ENCODE peak calls at places on chromosomes 11 and 22, in nine cellular contexts. One of them, this sample, is unnamed.

GRCh38 chr11:1837171-1838076 is 1.4 kb upstream of the TNNI2 start:
- DNase-seq in germinal center: peak
- DNase-seq in lower leg skin: no peak
- DNase-seq in iris pigment epithelial cell: peak
- DNase-seq in NCI-H82: peak
- DNase-seq in GF-D8: no peak
- DNase-seq in left lobe of liver: no peak
- DNase-seq in GM23248: peak
- DNase-seq in midbrain: peak
- DNase-seq in this sample: peak

GRCh38 chr11:62394825-62395538 is 23.9 kb upstream of the SCGB1A1 start:
- DNase-seq in germinal center: peak
- DNase-seq in lower leg skin: peak
- DNase-seq in iris pigment epithelial cell: peak
- DNase-seq in NCI-H82: peak
- DNase-seq in GF-D8: peak
- DNase-seq in left lobe of liver: peak
- DNase-seq in GM23248: peak
- DNase-seq in midbrain: peak
- DNase-seq in this sample: peak

GRCh38 chr11:29029452-29029851 is 921.3 kb downstream of the METTL15 start:
- DNase-seq in germinal center: no peak
- DNase-seq in lower leg skin: no peak
- DNase-seq in iris pigment epithelial cell: no peak
- DNase-seq in NCI-H82: no peak
- DNase-seq in GF-D8: no peak
- DNase-seq in left lobe of liver: no peak
- DNase-seq in GM23248: peak
- DNase-seq in midbrain: no peak
- DNase-seq in this sample: no peak

GRCh38 chr22:38129021-38129420 is 18.5 kb upstream of the BAIAP2L2 start:
- DNase-seq in germinal center: no peak
- DNase-seq in lower leg skin: no peak
- DNase-seq in iris pigment epithelial cell: no peak
- DNase-seq in NCI-H82: no peak
- DNase-seq in GF-D8: no peak
- DNase-seq in left lobe of liver: no peak
- DNase-seq in GM23248: no peak
- DNase-seq in midbrain: no peak
- DNase-seq in this sample: no peak

GRCh38 chr11:92765965-92766371 is 203.5 kb upstream of the MTNR1B start:
- DNase-seq in germinal center: no peak
- DNase-seq in lower leg skin: no peak
- DNase-seq in iris pigment epithelial cell: no peak
- DNase-seq in NCI-H82: peak
- DNase-seq in GF-D8: no peak
- DNase-seq in left lobe of liver: no peak
- DNase-seq in GM23248: peak
- DNase-seq in midbrain: no peak
- DNase-seq in this sample: no peak

GRCh38 chr22:48704335-48704734 is 1123.3 kb downstream of the BRD1 start:
- DNase-seq in germinal center: no peak
- DNase-seq in lower leg skin: no peak
- DNase-seq in iris pigment epithelial cell: no peak
- DNase-seq in NCI-H82: no peak
- DNase-seq in GF-D8: no peak
- DNase-seq in left lobe of liver: no peak
- DNase-seq in GM23248: no peak
- DNase-seq in midbrain: no peak
- DNase-seq in this sample: no peak

GRCh38 chr11:27720277-27720830 is 20.1 kb upstream of the BDNF start:
- DNase-seq in germinal center: no peak
- DNase-seq in lower leg skin: no peak
- DNase-seq in iris pigment epithelial cell: peak
- DNase-seq in NCI-H82: peak
- DNase-seq in GF-D8: no peak
- DNase-seq in left lobe of liver: no peak
- DNase-seq in GM23248: peak
- DNase-seq in midbrain: peak
- DNase-seq in this sample: no peak

GRCh38 chr11:17786824-17787525 is 52.4 kb downstream of the KCNC1 start:
- DNase-seq in germinal center: no peak
- DNase-seq in lower leg skin: no peak
- DNase-seq in iris pigment epithelial cell: peak
- DNase-seq in NCI-H82: no peak
- DNase-seq in GF-D8: no peak
- DNase-seq in left lobe of liver: no peak
- DNase-seq in GM23248: peak
- DNase-seq in midbrain: no peak
- DNase-seq in this sample: no peak

GRCh38 chr11:2208691-2209369 is 37.2 kb upstream of the TH start:
- DNase-seq in germinal center: no peak
- DNase-seq in lower leg skin: peak
- DNase-seq in iris pigment epithelial cell: no peak
- DNase-seq in NCI-H82: no peak
- DNase-seq in GF-D8: no peak
- DNase-seq in left lobe of liver: peak
- DNase-seq in GM23248: no peak
- DNase-seq in midbrain: peak
- DNase-seq in this sample: no peak

GRCh38 chr22:20159088-20159487 is 8.2 kb upstream of the CCDC188 start:
- DNase-seq in germinal center: no peak
- DNase-seq in lower leg skin: no peak
- DNase-seq in iris pigment epithelial cell: no peak
- DNase-seq in NCI-H82: peak
- DNase-seq in GF-D8: no peak
- DNase-seq in left lobe of liver: no peak
- DNase-seq in GM23248: no peak
- DNase-seq in midbrain: no peak
- DNase-seq in this sample: no peak

GRCh38 chr22:50148991-50149721 is 21.4 kb upstream of the PANX2 start:
- DNase-seq in germinal center: peak
- DNase-seq in lower leg skin: no peak
- DNase-seq in iris pigment epithelial cell: peak
- DNase-seq in NCI-H82: peak
- DNase-seq in GF-D8: peak
- DNase-seq in left lobe of liver: peak
- DNase-seq in GM23248: peak
- DNase-seq in midbrain: no peak
- DNase-seq in this sample: peak

GRCh38 chr11:114275295-114275694 is 20.9 kb upstream of the NNMT start:
- DNase-seq in germinal center: no peak
- DNase-seq in lower leg skin: no peak
- DNase-seq in iris pigment epithelial cell: no peak
- DNase-seq in NCI-H82: no peak
- DNase-seq in GF-D8: no peak
- DNase-seq in left lobe of liver: no peak
- DNase-seq in GM23248: no peak
- DNase-seq in midbrain: peak
- DNase-seq in this sample: no peak

GRCh38 chr11:96424693-96425092 is 34.9 kb downstream of the JRKL start:
- DNase-seq in germinal center: no peak
- DNase-seq in lower leg skin: no peak
- DNase-seq in iris pigment epithelial cell: peak
- DNase-seq in NCI-H82: no peak
- DNase-seq in GF-D8: no peak
- DNase-seq in left lobe of liver: no peak
- DNase-seq in GM23248: peak
- DNase-seq in midbrain: no peak
- DNase-seq in this sample: no peak

GRCh38 chr22:36823177-36823839 is 6.5 kb upstream of the PVALB start:
- DNase-seq in germinal center: no peak
- DNase-seq in lower leg skin: no peak
- DNase-seq in iris pigment epithelial cell: peak
- DNase-seq in NCI-H82: no peak
- DNase-seq in GF-D8: no peak
- DNase-seq in left lobe of liver: no peak
- DNase-seq in GM23248: peak
- DNase-seq in midbrain: no peak
- DNase-seq in this sample: no peak

GRCh38 chr11:78420796-78421209 is 3.2 kb upstream of the GAB2 start:
- DNase-seq in germinal center: peak
- DNase-seq in lower leg skin: peak
- DNase-seq in iris pigment epithelial cell: peak
- DNase-seq in NCI-H82: peak
- DNase-seq in GF-D8: peak
- DNase-seq in left lobe of liver: no peak
- DNase-seq in GM23248: peak
- DNase-seq in midbrain: no peak
- DNase-seq in this sample: no peak

This sample was measured in activated effector memory CD4-positive, alpha-beta T cell treated with Interleukin-2 at 50 U/mL for 16 hours.